ENCODE peak calls at places on chromosomes 7 and 10, in five cellular contexts. E is cardiac fibroblast, Z is AG09319, C is dorsolateral prefrontal cortex, U is BE2C. A is an unnamed sample.

GRCh38 chr7:88219781-88220747 is at the start of gene SRI:
- DNase-seq in E (peak), Z (peak), C (peak), U (peak), A (peak)

GRCh38 chr7:46850563-46851325 is 731.2 kb downstream of the TNS3 start:
- DNase-seq in E (peak), Z (no peak), C (no peak), U (no peak), A (no peak)

GRCh38 chr7:154241988-154242387 is 189.8 kb downstream of the DPP6 start:
- DNase-seq in E (no peak), Z (no peak), C (no peak), U (no peak), A (no peak)

GRCh38 chr10:122012731-122013130 is 23.8 kb downstream of the TACC2 start:
- DNase-seq in E (no peak), Z (no peak), C (no peak), U (no peak), A (no peak)

GRCh38 chr7:27141591-27142561 is 1.6 kb downstream of the HOXA5 start:
- DNase-seq in E (no peak), Z (no peak), C (no peak), U (no peak), A (no peak)

GRCh38 chr10:6297951-6298381 is 95.2 kb downstream of the PFKFB3 start:
- DNase-seq in E (peak), Z (no peak), C (no peak), U (no peak), A (peak)

GRCh38 chr7:85521108-85521694 is 334.3 kb upstream of the SEMA3D start:
- DNase-seq in E (no peak), Z (no peak), C (no peak), U (no peak), A (no peak)

GRCh38 chr10:68576118-68576517 is 16.0 kb downstream of the TET1 start:
- DNase-seq in E (no peak), Z (no peak), C (no peak), U (no peak), A (no peak)

GRCh38 chr7:144738708-144739314 is 97.0 kb downstream of the TPK1 start:
- DNase-seq in E (peak), Z (no peak), C (no peak), U (no peak), A (no peak)

GRCh38 chr10:61903184-61903990 is 1.9 kb downstream of the ARID5B start:
- DNase-seq in E (peak), Z (no peak), C (peak), U (peak), A (peak)

GRCh38 chr7:17816903-17817302 is 123.4 kb downstream of the SNX13 start:
- DNase-seq in E (no peak), Z (no peak), C (no peak), U (no peak), A (no peak)

GRCh38 chr10:88110355-88110754 is 246.9 kb downstream of the PTEN start:
- DNase-seq in E (peak), Z (no peak), C (no peak), U (no peak), A (no peak)

GRCh38 chr10:88107698-88108097 is 244.3 kb downstream of the PTEN start:
- DNase-seq in E (no peak), Z (no peak), C (no peak), U (no peak), A (no peak)

GRCh38 chr10:88106348-88106747 is 242.9 kb downstream of the PTEN start:
- DNase-seq in E (no peak), Z (no peak), C (no peak), U (no peak), A (no peak)

GRCh38 chr10:88107296-88107695 is 243.9 kb downstream of the PTEN start:
- DNase-seq in E (no peak), Z (no peak), C (no peak), U (no peak), A (no peak)

GRCh38 chr10:88108115-88108610 is 244.7 kb downstream of the PTEN start:
- DNase-seq in E (no peak), Z (no peak), C (no peak), U (no peak), A (peak)
- TF ChIP-seq CTCF in E (no peak), Z (no peak), C (no peak), U (no peak), A (peak)

DNA sequence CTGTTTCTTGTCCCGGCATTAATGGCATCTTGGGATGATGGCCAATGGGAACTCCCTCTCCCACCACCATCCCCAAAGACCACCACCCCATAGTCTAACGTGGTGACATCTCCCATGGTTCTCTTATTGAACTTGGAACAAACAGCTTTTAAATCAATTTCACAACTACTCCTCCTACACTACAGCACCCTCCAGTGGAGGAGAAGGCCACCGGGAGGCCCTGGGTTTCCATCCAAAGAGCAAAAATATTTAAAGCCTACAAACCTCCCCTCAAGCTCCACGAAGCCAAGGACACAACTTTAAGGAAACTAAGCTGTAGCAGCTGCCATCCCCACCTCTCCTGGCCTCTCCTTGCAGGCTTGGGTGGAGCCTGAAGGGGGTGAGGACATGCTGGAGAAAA is 94.1 kb upstream of the LANCL2 start:
- DNase-seq in E (peak), Z (no peak), C (no peak), U (no peak), A (no peak)
- TF ChIP-seq CTCF in E (peak), Z (peak), C (no peak), U (peak), A (no peak)

DNA sequence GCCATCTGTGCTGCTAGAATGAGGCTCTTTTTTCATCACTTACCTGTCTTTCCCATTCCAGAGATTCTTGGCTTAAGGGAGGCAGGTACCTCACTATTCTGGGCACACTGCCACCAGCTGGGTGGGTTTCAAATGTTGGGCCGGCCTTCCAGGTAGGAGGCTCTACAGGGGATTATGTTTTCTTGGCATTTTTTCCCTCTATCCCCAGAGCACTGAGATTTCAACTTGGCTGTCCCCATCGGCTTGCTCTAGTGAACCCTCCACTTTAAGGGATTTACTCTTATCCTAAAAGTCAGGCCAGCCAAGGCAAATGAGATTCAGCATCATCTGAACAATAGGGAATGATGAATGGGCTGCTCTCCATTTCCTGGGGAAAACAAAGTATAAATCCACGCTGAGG is 710.1 kb upstream of the CELF2 start:
- DNase-seq in E (no peak), Z (no peak), C (no peak), U (no peak), A (no peak)
- TF ChIP-seq CTCF in E (no peak), Z (no peak), C (no peak), U (no peak), A (no peak)

DNA sequence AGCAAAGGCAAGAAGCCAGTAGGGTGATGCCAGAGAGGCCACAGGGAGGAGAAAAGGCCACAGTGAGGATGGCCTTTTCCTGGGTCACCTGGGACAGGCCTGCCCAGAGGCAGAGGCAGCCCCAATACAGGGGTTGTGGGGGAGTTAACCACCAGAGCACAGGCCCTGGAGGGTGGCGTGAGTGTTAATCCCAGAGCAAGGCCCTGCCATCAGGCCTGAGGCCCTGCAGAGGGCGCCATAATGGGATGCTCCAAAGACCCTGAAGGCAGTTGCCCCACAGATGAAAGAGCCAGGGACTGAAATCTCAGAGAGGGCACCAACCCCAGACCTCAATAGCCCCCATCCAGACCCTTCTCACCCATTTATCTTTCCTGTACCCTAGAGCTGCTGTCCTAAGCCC is 23.9 kb downstream of the SLC13A4 start:
- DNase-seq in E (no peak), Z (no peak), C (no peak), U (no peak), A (no peak)
- TF ChIP-seq CTCF in E (peak), Z (peak), C (no peak), U (peak), A (peak)

GRCh38 chr7:142389544-142389943 is 131.7 kb upstream of the PRSS58 start:
- DNase-seq in E (no peak), Z (no peak), C (no peak), U (no peak), A (no peak)

GRCh38 chr7:142385528-142386340 is 127.9 kb upstream of the PRSS58 start:
- DNase-seq in E (peak), Z (peak), C (no peak), U (peak), A (peak)

GRCh38 chr7:142391191-142391992 is 133.5 kb upstream of the PRSS58 start:
- DNase-seq in E (peak), Z (no peak), C (no peak), U (peak), A (no peak)
- TF ChIP-seq CTCF in E (peak), Z (peak), C (peak), U (peak), A (no peak)

GRCh38 chr10:86399879-86400704 is 33.5 kb upstream of the GRID1 start:
- DNase-seq in E (peak), Z (peak), C (peak), U (peak), A (peak)

GRCh38 chr10:86402283-86402931 is 35.8 kb upstream of the GRID1 start:
- DNase-seq in E (no peak), Z (no peak), C (peak), U (no peak), A (no peak)

GRCh38 chr10:86399514-86399878 is 32.9 kb upstream of the GRID1 start:
- DNase-seq in E (no peak), Z (no peak), C (no peak), U (no peak), A (no peak)

GRCh38 chr10:86401588-86402282 is 35.1 kb upstream of the GRID1 start:
- DNase-seq in E (peak), Z (no peak), C (peak), U (no peak), A (no peak)

DNA sequence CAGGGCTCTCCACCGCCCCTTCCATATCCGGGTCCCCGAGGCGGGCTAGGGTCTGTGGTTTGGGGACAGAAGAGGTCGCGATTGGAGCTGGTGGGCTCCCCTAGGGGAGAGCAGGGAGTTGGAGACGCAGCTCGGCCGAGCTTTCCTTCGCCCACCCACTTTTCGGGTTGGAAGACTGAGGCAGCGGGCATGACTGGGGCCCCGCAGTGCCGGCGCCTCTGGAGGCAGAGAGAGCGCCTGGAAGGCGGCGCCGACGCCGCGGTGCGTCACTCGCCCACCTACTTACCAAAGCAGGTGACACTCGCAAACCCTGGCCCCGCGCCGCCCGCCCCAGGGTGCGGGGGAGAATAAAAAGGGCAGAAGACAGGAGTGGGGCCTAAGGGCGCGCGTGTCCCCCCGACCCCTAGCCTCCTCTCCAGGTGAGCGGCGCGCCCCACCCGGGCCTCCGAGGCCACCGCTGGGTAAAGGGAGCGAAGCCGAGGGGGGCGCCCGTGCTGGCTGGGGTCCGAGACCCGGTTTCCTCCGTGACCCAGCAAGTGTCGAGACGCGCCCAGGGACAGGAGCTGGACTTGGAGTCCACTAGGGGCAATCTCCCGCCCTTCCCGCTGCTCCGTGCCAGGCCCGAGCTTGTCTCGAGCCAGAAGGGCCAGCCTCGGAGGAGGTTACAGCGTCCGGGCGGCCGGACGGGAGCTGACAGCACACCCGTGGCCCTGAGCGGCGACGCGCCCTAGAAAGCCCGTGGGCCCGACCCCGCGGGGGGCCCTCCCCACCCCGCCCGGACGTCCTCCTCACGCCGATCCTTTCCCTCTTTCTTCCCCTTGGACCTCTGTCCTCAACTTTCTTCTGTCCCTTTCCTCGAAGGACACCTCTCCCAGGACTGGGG is 34.4 kb upstream of the GRID1 start:
- DNase-seq in E (peak), Z (no peak), C (peak), U (no peak), A (no peak)
- TF ChIP-seq CTCF in E (peak), Z (peak), C (no peak), U (no peak), A (no peak)

GRCh38 chr7:97006951-97007861 is 1.9 kb downstream of the DLX6 start:
- DNase-seq in E (no peak), Z (no peak), C (no peak), U (no peak), A (no peak)

GRCh38 chr7:97004931-97005763 is at the start of gene DLX6:
- DNase-seq in E (no peak), Z (peak), C (no peak), U (peak), A (no peak)

GRCh38 chr7:97005764-97006145 is 402 bp downstream of the DLX6 start:
- DNase-seq in E (peak), Z (no peak), C (no peak), U (no peak), A (no peak)

GRCh38 chr7:97004237-97004930 is 969 bp upstream of the DLX6 start:
- DNase-seq in E (no peak), Z (no peak), C (no peak), U (no peak), A (no peak)

GRCh38 chr7:97006146-97006950 is 995 bp downstream of the DLX6 start:
- DNase-seq in E (no peak), Z (no peak), C (no peak), U (peak), A (no peak)
- TF ChIP-seq CTCF in E (no peak), Z (no peak), C (no peak), U (no peak), A (no peak)

GRCh38 chr7:148699772-148700629 is 1.3 kb downstream of the CUL1 start:
- DNase-seq in E (peak), Z (no peak), C (no peak), U (no peak), A (no peak)
- TF ChIP-seq CTCF in E (no peak), Z (no peak), C (no peak), U (no peak), A (no peak)

GRCh38 chr7:40507166-40507565 is 372.4 kb downstream of the SUGCT start:
- DNase-seq in E (peak), Z (no peak), C (no peak), U (no peak), A (no peak)
- TF ChIP-seq CTCF in E (no peak), Z (no peak), C (no peak), U (peak), A (peak)

DNA sequence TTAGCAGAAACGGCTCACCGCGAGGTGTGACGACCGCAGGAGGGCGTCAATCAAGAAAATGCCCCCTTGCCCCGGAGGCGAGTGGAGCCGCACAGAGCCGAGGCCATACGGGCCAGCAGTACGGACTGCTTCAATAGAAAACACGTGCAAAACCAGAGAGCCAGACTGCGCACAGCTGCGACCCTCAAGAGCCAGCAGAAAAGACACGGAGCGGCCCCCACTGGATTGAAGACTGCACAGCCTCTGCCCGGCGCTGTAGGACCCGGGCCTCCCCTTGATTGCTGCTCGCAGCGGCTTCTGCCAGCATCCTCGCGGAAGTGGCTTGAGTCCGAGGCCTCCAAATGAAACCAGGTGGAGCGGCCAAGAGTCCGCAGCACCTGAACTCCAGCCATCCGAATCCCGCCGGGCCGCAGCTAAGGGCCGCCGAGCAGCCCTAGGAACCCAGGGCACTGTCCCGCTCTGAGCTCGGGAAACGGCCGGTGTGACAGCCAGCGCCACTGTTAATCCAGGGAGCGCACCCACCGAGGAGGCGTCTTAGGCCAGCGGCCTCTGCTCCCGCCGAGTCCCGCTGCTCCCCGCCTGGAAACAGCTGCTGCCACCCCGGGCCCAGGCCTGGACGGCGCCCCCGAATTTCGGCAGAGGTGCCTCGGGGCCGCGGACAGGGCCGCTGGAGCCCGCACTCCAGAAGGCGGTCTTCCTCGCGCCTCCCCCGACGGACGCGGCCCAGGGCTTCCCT is 660 bp upstream of the HHEX start:
- DNase-seq in E (peak), Z (no peak), C (no peak), U (peak), A (no peak)
- TF ChIP-seq CTCF in E (no peak), Z (peak), C (no peak), U (no peak), A (peak)